ENCODE peak calls at places on chromosomes 12 and 14, in five cellular contexts. Y is stimulated activated CD4-positive, alpha-beta T cell treated with anti-CD3 and anti-CD28 coated beads, Interleukin-15, amount 100 ng/mL, for 24 hours; K is EL; E is M059J; M is fibroblast of mammary gland. I is an unnamed sample.
A peak's percentile ranks its signal among the peaks of the same experiment; 100 is the strongest.

GRCh38 chr12:76555797-76556196 is 3.8 kb downstream of the OSBPL8 start:
- DNase-seq in E (no peak), Y (no peak), M (no peak), K (no peak), I (no peak)

GRCh38 chr12:8035440-8036010 is 3.0 kb downstream of the FOXJ2 start:
- DNase-seq in K (no peak), E (no peak), M (peak; percentile 27), Y (no peak), I (no peak)

GRCh38 chr12:43206396-43206795 is 345.6 kb downstream of the ADAMTS20 start:
- DNase-seq in Y (no peak), E (peak; percentile 70), K (peak; percentile 51), M (peak; percentile 55), I (peak; percentile 49)

GRCh38 chr14:59464651-59465569 is at the start of gene GPR135:
- DNase-seq in K (peak; percentile 58), E (peak; percentile 53), M (peak; percentile 32), Y (peak; percentile 66), I (peak; percentile 58)

GRCh38 chr12:120199595-120200306 is 1.2 kb downstream of the RPLP0 start:
- DNase-seq in K (peak; percentile 61), Y (peak; percentile 59), M (peak; percentile 97), E (peak; percentile 72), I (peak; percentile 76)

GRCh38 chr12:62948123-62948522 is 13.2 kb upstream of the PPM1H start:
- DNase-seq in K (no peak), M (no peak), E (no peak), Y (no peak), I (no peak)

GRCh38 chr12:169528-170360 is 44.2 kb downstream of the SLC6A12 start:
- DNase-seq in K (no peak), Y (no peak), M (no peak), E (no peak), I (no peak)

GRCh38 chr12:49187184-49187583 is 1.7 kb downstream of the TUBA1A start:
- DNase-seq in Y (no peak), M (peak; percentile 68), K (peak; percentile 11), E (peak; percentile 15), I (peak; percentile 70)

GRCh38 chr12:103645202-103645601 is 58.1 kb downstream of the STAB2 start:
- DNase-seq in Y (no peak), K (no peak), E (no peak), M (peak; percentile 40), I (peak; percentile 12)

GRCh38 chr14:59632381-59632780 is 55.8 kb upstream of the CCDC175 start:
- DNase-seq in E (no peak), Y (peak; percentile 38), M (peak; percentile 35), K (peak; percentile 15), I (peak; percentile 28)

GRCh38 chr14:21647380-21647779 is 6.3 kb upstream of the OR4E2 start:
- DNase-seq in Y (no peak), E (no peak), M (peak; percentile 46), K (peak; percentile 21), I (peak; percentile 62)

GRCh38 chr12:26906704-26907103 is 31.1 kb downstream of the INTS13 start:
- DNase-seq in K (no peak), M (no peak), Y (no peak), E (no peak), I (no peak)

GRCh38 chr14:94174622-94175402 is 690 bp downstream of the PPP4R4 start:
- DNase-seq in E (no peak), Y (peak; percentile 31), M (no peak), K (no peak), I (no peak)

GRCh38 chr12:115661103-115661502 is 616.4 kb downstream of the MED13L start:
- DNase-seq in M (peak; percentile 68), Y (no peak), E (peak; percentile 60), K (peak; percentile 25), I (peak; percentile 21)

GRCh38 chr12:14557966-14558365 is 9.7 kb downstream of the PLBD1 start:
- DNase-seq in M (no peak), E (no peak), Y (no peak), K (no peak), I (no peak)

GRCh38 chr12:70443274-70443673 is 77.2 kb downstream of the KCNMB4 start:
- DNase-seq in K (peak; percentile 40), Y (no peak), M (no peak), E (peak; percentile 69), I (no peak)

GRCh38 chr14:85572021-85572420 is 42.1 kb downstream of the FLRT2 start:
- DNase-seq in Y (no peak), K (no peak), M (no peak), E (no peak), I (no peak)

GRCh38 chr14:76154539-76155126 is 2.9 kb downstream of the GPATCH2L start:
- DNase-seq in K (no peak), M (peak; percentile 9), Y (no peak), E (no peak), I (no peak)

GRCh38 chr12:84779169-84779568 is 133.4 kb downstream of the SLC6A15 start:
- DNase-seq in Y (no peak), M (no peak), E (peak; percentile 5), K (no peak), I (no peak)

GRCh38 chr14:22378181-22378580 is 210.8 kb downstream of the DAD1 start:
- DNase-seq in K (no peak), E (no peak), M (no peak), Y (no peak), I (no peak)